ENCODE peak calls at places on chromosome 13, in five cellular contexts. L is sigmoid colon, Y is A549, S is stomach, T is tibial nerve. H is an unnamed sample. For H3K4me1, the result is how much of the 10 kb centered on the place peaks cover.

GRCh38 chr13:100941377-100941776 is 266.8 kb upstream of the TMTC4 start:
- DNase-seq in T (no peak), Y (no peak), L (no peak), S (no peak), H (no peak)

GRCh38 chr13:60398949-60399589 is 2.0 kb downstream of the TDRD3 start:
- DNase-seq in L (no peak), T (no peak), Y (no peak), S (peak), H (no peak)

GRCh38 chr13:93248627-93249047 is 22.0 kb downstream of the GPC6 start:
- DNase-seq in Y (peak), T (no peak), L (no peak), S (peak), H (no peak)

GRCh38 chr13:79003989-79004550 is 345.1 kb upstream of the OBI1 start:
- DNase-seq in L (no peak), Y (no peak), S (no peak), T (no peak), H (no peak)

GRCh38 chr13:66530686-66531085 is 699.5 kb downstream of the PCDH9 start:
- DNase-seq in T (no peak), L (no peak), S (no peak), Y (no peak), H (no peak)

GRCh38 chr13:42214445-42214844 is 57.5 kb upstream of the AKAP11 start:
- DNase-seq in S (no peak), T (no peak), Y (no peak), L (no peak), H (no peak)

GRCh38 chr13:26579580-26579979 is 22.1 kb downstream of the WASF3 start:
- DNase-seq in S (no peak), L (no peak), Y (no peak), T (no peak), H (no peak)

GRCh38 chr13:51912091-51912490 is 50.3 kb downstream of the CCDC70 start:
- DNase-seq in T (no peak), L (no peak), S (peak), Y (no peak), H (no peak)

GRCh38 chr13:77207943-77208342 is 119.0 kb downstream of the MYCBP2 start:
- DNase-seq in Y (no peak), S (no peak), T (no peak), L (no peak), H (no peak)

GRCh38 chr13:41780736-41781708 is 179.9 kb downstream of the VWA8 start:
- DNase-seq in T (no peak), Y (peak), L (no peak), S (no peak), H (no peak)

GRCh38 chr13:26658491-26658890 is 101.0 kb downstream of the WASF3 start:
- DNase-seq in S (no peak), T (no peak), L (no peak), Y (no peak), H (no peak)

GRCh38 chr13:60590775-60591174 is 193.8 kb downstream of the TDRD3 start:
- DNase-seq in L (no peak), T (no peak), Y (no peak), S (no peak), H (no peak)

GRCh38 chr13:62327367-62327766 is 911.7 kb upstream of the PCDH20 start:
- DNase-seq in S (no peak), Y (no peak), T (no peak), L (no peak), H (no peak)

GRCh38 chr13:39405596-39405995 is 197.4 kb downstream of the LHFPL6 start:
- DNase-seq in L (no peak), T (no peak), S (no peak), Y (no peak), H (no peak)

GRCh38 chr13:69565334-69565733 is 542.3 kb upstream of the ATXN8OS start:
- DNase-seq in T (no peak), S (no peak), L (no peak), Y (peak), H (no peak)

GRCh38 chr13:36146513-36147276 is 15.5 kb upstream of the DCLK1 start:
- DNase-seq in L (no peak), Y (no peak), T (no peak), S (no peak), H (no peak)

GRCh38 chr13:40613192-40613818 is 53.1 kb downstream of the FOXO1 start:
- DNase-seq in T (no peak), S (peak), Y (no peak), L (peak), H (peak)

GRCh38 chr13:44575741-44576395 is at the start of gene TSC22D1:
- DNase-seq in Y (peak), T (peak), S (peak), L (peak), H (no peak)

GRCh38 chr13:110062077-110062776 is 244.7 kb downstream of the COL4A1 start:
- DNase-seq in T (no peak), Y (no peak), S (no peak), L (no peak), H (no peak)

GRCh38 chr13:105428816-105429215 is 1106.6 kb downstream of the EFNB2 start:
- DNase-seq in L (no peak), S (no peak), T (no peak), Y (no peak), H (no peak)

GRCh38 chr13:33204130-33204927 is 81.2 kb downstream of the STARD13 start:
- DNase-seq in S (peak), T (peak), Y (no peak), L (peak), H (peak)
- TF ChIP-seq EP300 in S (no peak), T (peak), Y (no peak), L (no peak), H (no peak)

GRCh38 chr13:113417008-113417735 is 36.1 kb downstream of the ADPRHL1 start:
- DNase-seq in S (no peak), T (no peak), L (no peak), Y (no peak), H (no peak)
- H3K4me1 ChIP-seq in S (under half), T (under half), L (under half), Y (under half), H (under half)

GRCh38 chr13:31605076-31605858 is 134.1 kb upstream of the RXFP2 start:
- DNase-seq in Y (no peak), S (no peak), L (no peak), T (no peak), H (peak)

GRCh38 chr13:31611214-31611613 is 128.1 kb upstream of the RXFP2 start:
- DNase-seq in S (no peak), L (no peak), T (no peak), Y (no peak), H (peak)

GRCh38 chr13:31614704-31615103 is 124.6 kb upstream of the RXFP2 start:
- DNase-seq in S (no peak), L (no peak), Y (no peak), T (no peak), H (no peak)

GRCh38 chr13:31614073-31614472 is 125.3 kb upstream of the RXFP2 start:
- DNase-seq in L (no peak), Y (no peak), T (no peak), S (no peak), H (peak)

DNA sequence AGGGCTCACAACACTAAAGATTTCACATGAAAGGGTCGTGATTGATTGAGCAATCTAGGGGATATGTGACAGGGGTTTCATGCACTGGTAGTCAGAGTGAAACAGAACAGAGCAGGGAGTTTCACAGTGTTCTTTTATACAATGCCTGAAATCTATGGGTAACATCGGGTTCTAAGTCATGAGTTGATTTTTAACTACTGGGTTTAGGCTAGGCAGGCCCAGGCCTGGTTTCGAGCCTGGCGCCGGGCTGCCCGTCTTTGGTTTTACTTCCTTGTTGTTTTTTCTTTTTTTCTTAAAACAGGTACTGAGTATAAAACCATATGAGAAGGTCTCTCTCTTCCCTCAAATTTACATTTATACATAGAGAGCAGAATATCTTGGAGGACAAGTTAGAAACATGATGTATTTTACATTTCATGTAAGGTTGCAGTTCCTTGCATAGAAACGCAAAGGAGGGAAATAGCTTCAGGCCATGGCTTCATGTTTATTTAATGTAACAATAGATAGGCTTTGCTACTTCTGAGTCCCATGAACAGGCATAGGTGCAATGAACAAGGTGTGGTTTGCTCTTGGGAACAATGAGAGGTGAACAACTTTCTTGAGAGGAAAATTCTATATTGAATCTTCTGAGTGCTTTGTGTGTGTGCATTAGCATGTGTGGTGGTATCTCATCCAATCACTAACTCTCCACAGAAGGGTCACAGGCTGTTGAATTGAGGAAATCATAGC is 128.9 kb upstream of the RXFP2 start:
- DNase-seq in L (no peak), Y (no peak), T (no peak), S (no peak), H (peak)
- TF ChIP-seq CTCF in L (no peak), Y (no peak), T (no peak), S (no peak), H (no peak)

GRCh38 chr13:45781553-45782326 is 69.8 kb downstream of the SIAH3 start:
- DNase-seq in T (no peak), S (peak), Y (no peak), L (peak), H (no peak)

GRCh38 chr13:45783346-45784043 is 68.1 kb downstream of the SIAH3 start:
- DNase-seq in L (no peak), Y (no peak), S (no peak), T (no peak), H (no peak)

GRCh38 chr13:45782327-45783045 is 69.1 kb downstream of the SIAH3 start:
- DNase-seq in S (no peak), T (no peak), L (no peak), Y (no peak), H (no peak)

GRCh38 chr13:45778897-45779296 is 72.7 kb downstream of the SIAH3 start:
- DNase-seq in S (no peak), Y (no peak), T (no peak), L (no peak), H (no peak)

DNA sequence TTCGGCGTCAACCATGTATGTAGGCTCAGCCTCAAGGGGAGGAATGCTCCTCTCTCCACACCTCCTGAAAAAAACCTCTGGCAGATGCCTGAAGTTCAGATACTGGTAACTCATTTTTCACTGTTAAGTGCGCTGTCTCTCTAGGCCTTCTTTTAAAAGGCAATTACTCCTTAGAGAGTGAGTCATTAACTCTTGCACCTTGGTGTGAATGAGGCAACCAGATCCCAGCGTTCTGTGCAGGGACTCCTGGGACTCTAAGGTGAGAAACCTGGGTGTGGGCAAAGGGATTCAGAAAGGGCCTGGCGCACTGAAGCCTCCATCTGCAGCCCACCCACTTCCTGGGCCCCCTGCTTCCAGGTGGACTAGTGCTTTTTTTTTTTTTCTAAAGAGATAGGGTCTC is 71.7 kb downstream of the SIAH3 start:
- DNase-seq in Y (no peak), S (no peak), L (no peak), T (no peak), H (no peak)
- TF ChIP-seq EP300 in Y (no peak), S (no peak), L (no peak), T (no peak), H (no peak)

GRCh38 chr13:99269627-99270252 is 11.6 kb upstream of the GPR18 start:
- DNase-seq in Y (peak), S (no peak), L (no peak), T (no peak), H (no peak)
- H3K4me1 ChIP-seq in Y (under half), S (under half), L (under half), T (under half), H (under half)

DNA sequence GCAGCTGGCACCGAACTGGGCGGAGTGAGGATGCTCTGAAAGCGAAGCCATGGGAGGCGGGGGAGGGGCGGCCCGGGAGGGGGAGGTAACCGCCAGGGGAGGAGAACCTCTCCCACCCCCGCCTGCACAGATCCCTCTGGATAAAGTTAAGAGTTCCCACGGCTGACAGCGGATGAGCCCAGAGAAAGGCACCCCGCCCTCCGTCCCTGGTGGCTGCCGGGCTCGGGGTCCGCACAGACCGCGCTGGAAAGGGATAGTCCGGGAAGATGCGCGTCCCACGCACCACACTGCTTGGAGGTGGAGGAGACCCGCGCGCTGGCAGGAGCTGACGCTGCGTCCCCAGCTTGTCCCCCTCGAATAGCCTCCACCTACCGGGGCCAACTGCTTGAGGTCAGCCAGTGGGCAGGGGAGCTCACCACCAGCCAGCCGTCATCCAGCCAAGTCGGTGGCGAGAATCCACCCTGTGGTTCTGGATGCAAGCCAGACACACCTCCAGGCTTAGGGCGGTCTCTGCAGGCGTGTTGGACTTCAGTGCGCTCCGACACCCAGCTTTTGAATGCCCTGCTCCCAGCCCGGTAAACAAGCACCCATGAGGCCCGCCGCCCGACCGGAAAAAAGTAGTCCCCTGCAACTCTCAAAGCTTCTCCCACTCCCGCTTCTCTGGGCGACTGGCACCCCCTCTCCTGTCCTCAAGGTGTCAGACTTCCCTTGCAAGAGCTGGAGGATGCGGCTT is at the start of gene TRPC4:
- DNase-seq in Y (peak), L (peak), T (no peak), S (peak), H (no peak)
- TF ChIP-seq CTCF in Y (no peak), L (no peak), T (no peak), S (peak), H (peak)